ENCODE peak calls at places on chromosomes 11 and 22, in seven cellular contexts. F is CD4-positive, alpha-beta T cell; P is activated gamma-delta T cell treated with anti-CD3 and anti-CD28 coated beads, Interleukin-2, amount 50 U/mL, for 16 hours; A is HEK293T; V is Calu3; W is NCI-H1694 treated with DMSO at 0.1 percent for 48 hours; M is stimulated activated CD4-positive, alpha-beta T cell treated with anti-CD3 and anti-CD28 coated beads, Interleukin-12 subunit alpha, Interleukin-12 subunit beta, amount 100 ng/mL, for 48 hours. Q is an unnamed sample.

GRCh38 chr22:20015971-20016733 is 471 bp downstream of the ARVCF start:
- DNase-seq in F (no peak), P (no peak), A (peak), V (peak), W (no peak), M (no peak), Q (peak)

GRCh38 chr11:36130401-36130800 is 158.8 kb downstream of the COMMD9 start:
- DNase-seq in F (no peak), P (no peak), A (no peak), V (no peak), W (no peak), M (no peak), Q (no peak)

GRCh38 chr11:58058276-58059010 is 27.7 kb downstream of the OR6Q1 start:
- DNase-seq in F (no peak), P (no peak), A (no peak), V (peak), W (no peak), M (no peak), Q (no peak)

GRCh38 chr11:70725272-70725671 is 326.9 kb downstream of the CTTN start:
- DNase-seq in F (no peak), P (no peak), A (no peak), V (no peak), W (no peak), M (no peak), Q (peak)

GRCh38 chr11:67252831-67253239 is 13.4 kb upstream of the GRK2 start:
- DNase-seq in F (no peak), P (no peak), A (no peak), V (peak), W (no peak), M (no peak), Q (no peak)

GRCh38 chr11:852762-853161 is 10.1 kb downstream of the TSPAN4 start:
- DNase-seq in F (no peak), P (no peak), A (no peak), V (no peak), W (no peak), M (no peak), Q (no peak)

GRCh38 chr11:106480581-106481185 is 403.2 kb downstream of the AASDHPPT start:
- DNase-seq in F (no peak), P (no peak), A (no peak), V (no peak), W (no peak), M (no peak), Q (no peak)

GRCh38 chr11:1401656-1402221 is 12.0 kb downstream of the BRSK2 start:
- DNase-seq in F (peak), P (no peak), A (peak), V (peak), W (no peak), M (no peak), Q (peak)

GRCh38 chr11:576791-577610 is 731 bp downstream of the PHRF1 start:
- DNase-seq in F (no peak), P (no peak), A (no peak), V (no peak), W (no peak), M (no peak), Q (no peak)

Q was measured in trophoblast cell.